ENCODE peak calls at places on chromosomes 13 and 19, in six cellular contexts. O, E, M, D, Q and X are unnamed samples.
A peak's percentile ranks its signal among the peaks of the same experiment; 100 is the strongest.

GRCh38 chr13:75963318-75963717 is 327.2 kb downstream of the LMO7 start:
- DNase-seq in O (no peak), E (no peak), M (peak; percentile 19), D (peak; percentile 34), Q (no peak), X (no peak)

GRCh38 chr19:42132851-42133528 is 744 bp upstream of the POU2F2 start:
- DNase-seq in O (peak; percentile 90), E (peak; percentile 98), M (peak; percentile 77), D (peak; percentile 53), Q (no peak), X (peak; percentile 72)

GRCh38 chr13:50244913-50245574 is 229.8 kb downstream of the KCNRG start:
- DNase-seq in O (no peak), E (no peak), M (peak; percentile 5), D (peak; percentile 95), Q (peak; percentile 88), X (no peak)

GRCh38 chr19:8539621-8540149 is 25.7 kb upstream of the ZNF414 start:
- DNase-seq in O (no peak), E (no peak), M (no peak), D (no peak), Q (no peak), X (no peak)

GRCh38 chr19:15291666-15292065 is 40.7 kb downstream of the BRD4 start:
- DNase-seq in O (no peak), E (no peak), M (no peak), D (peak; percentile 34), Q (peak; percentile 81), X (no peak)

GRCh38 chr13:34469212-34469983 is 472.7 kb upstream of the NBEA start:
- DNase-seq in O (no peak), E (no peak), M (peak; percentile 3), D (peak; percentile 13), Q (no peak), X (no peak)

GRCh38 chr19:575527-576506 is 3.4 kb downstream of the BSG start:
- DNase-seq in O (no peak), E (no peak), M (no peak), D (no peak), Q (peak; percentile 37), X (no peak)

GRCh38 chr13:39148513-39148961 is 110.3 kb downstream of the NHLRC3 start:
- DNase-seq in O (no peak), E (no peak), M (peak; percentile 92), D (peak; percentile 88), Q (no peak), X (no peak)

GRCh38 chr13:84810781-84811180 is 928.5 kb upstream of the SLITRK1 start:
- DNase-seq in O (no peak), E (no peak), M (peak; percentile 78), D (no peak), Q (no peak), X (no peak)

GRCh38 chr19:39951686-39952085 is 17.3 kb upstream of the FCGBP start:
- DNase-seq in O (no peak), E (no peak), M (no peak), D (peak; percentile 23), Q (peak; percentile 61), X (no peak)

GRCh38 chr13:72218966-72219365 is 352.0 kb upstream of the DACH1 start:
- DNase-seq in O (no peak), E (no peak), M (no peak), D (no peak), Q (no peak), X (no peak)

GRCh38 chr13:113029487-113030258 is 60.7 kb downstream of the MCF2L start:
- DNase-seq in O (peak; percentile 77), E (peak; percentile 97), M (peak; percentile 61), D (peak; percentile 8), Q (no peak), X (peak; percentile 59)

GRCh38 chr19:50480281-50481111 is 3.8 kb upstream of the GARIN5A start:
- DNase-seq in O (no peak), E (no peak), M (no peak), D (no peak), Q (no peak), X (no peak)

GRCh38 chr19:55567708-55568328 is 12.8 kb downstream of the ZNF579 start:
- DNase-seq in O (no peak), E (no peak), M (no peak), D (no peak), Q (no peak), X (no peak)

GRCh38 chr19:39342647-39343305 is 555 bp downstream of the SAMD4B start:
- DNase-seq in O (no peak), E (no peak), M (peak; percentile 48), D (peak; percentile 40), Q (no peak), X (no peak)

GRCh38 chr19:49881672-49882394 is 4.3 kb downstream of the TBC1D17 start:
- DNase-seq in O (no peak), E (peak; percentile 64), M (peak; percentile 66), D (no peak), Q (no peak), X (no peak)

GRCh38 chr13:22040810-22041364 is 370.0 kb downstream of the FGF9 start:
- DNase-seq in O (peak; percentile 94), E (peak; percentile 54), M (peak; percentile 89), D (peak; percentile 48), Q (no peak), X (no peak)

GRCh38 chr19:48196933-48197665 is 26.6 kb downstream of the ZSWIM9 start:
- DNase-seq in O (no peak), E (no peak), M (peak; percentile 45), D (no peak), Q (no peak), X (no peak)

GRCh38 chr13:40221460-40222201 is 444.8 kb downstream of the FOXO1 start:
- DNase-seq in O (no peak), E (no peak), M (no peak), D (peak; percentile 71), Q (no peak), X (no peak)

GRCh38 chr19:18437481-18438330 is at the start of gene ISYNA1:
- DNase-seq in O (peak; percentile 81), E (peak; percentile 89), M (peak; percentile 75), D (peak; percentile 71), Q (peak; percentile 20), X (peak; percentile 69)

GRCh38 chr19:46068345-46069258 is 27.8 kb upstream of the IGFL4 start:
- DNase-seq in O (no peak), E (no peak), M (no peak), D (peak; percentile 65), Q (peak; percentile 82), X (no peak)

GRCh38 chr13:53137777-53138176 is 109.2 kb downstream of the OLFM4 start:
- DNase-seq in O (no peak), E (no peak), M (no peak), D (peak; percentile 76), Q (peak; percentile 86), X (no peak)

GRCh38 chr13:27474751-27475268 is 24.4 kb upstream of the MTIF3 start:
- DNase-seq in O (no peak), E (no peak), M (no peak), D (no peak), Q (no peak), X (no peak)
- H2BK15ac ChIP-seq in O (no peak overlapping the region), E (no peak overlapping the region), M (no peak overlapping the region), D (no peak overlapping the region), Q (no peak overlapping the region), X (no peak overlapping the region)

GRCh38 chr13:98199480-98199879 is 22.4 kb upstream of the RNF113B start:
- DNase-seq in O (no peak), E (no peak), M (peak; percentile 61), D (peak; percentile 80), Q (peak; percentile 54), X (no peak)
- H2BK15ac ChIP-seq in O (no peak overlapping the region), E (no peak overlapping the region), M (no peak overlapping the region), D (no peak overlapping the region), Q (no peak overlapping the region), X (no peak overlapping the region)

DNA sequence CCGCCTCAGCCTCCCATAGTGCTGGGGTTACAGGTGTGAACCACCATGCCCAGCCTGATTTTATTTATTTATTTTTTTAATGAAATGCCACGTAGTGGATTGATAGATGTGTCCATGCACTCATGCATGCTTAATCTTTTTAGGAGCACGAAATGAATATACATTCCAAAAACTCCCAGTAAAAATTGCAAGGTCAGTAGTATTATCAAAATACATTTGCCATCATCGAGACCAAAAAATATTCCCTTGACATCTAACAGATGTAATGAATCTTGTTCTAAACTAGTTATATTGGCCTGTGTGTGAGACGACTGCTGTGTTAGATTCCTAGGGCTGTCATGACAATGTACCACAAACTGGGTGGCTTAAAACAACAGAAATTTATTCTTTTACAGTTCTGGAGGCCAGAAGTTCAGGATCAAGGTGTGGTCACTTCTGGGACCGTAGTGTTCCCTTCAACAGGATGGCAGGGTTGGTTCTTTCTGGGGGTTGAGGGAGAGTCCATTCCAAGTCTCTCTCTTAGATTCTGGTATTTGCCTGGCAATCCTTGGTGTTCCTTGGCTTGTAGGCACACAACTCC is 56.1 kb upstream of the UBL3 start:
- DNase-seq in O (no peak), E (no peak), M (no peak), D (no peak), Q (no peak), X (no peak)
- H2BK15ac ChIP-seq in O (no peak overlapping the region), E (no peak overlapping the region), M (no peak overlapping the region), D (peak overlapping the region; percentile 37), Q (peak overlapping the region; percentile 77), X (no peak overlapping the region)

GRCh38 chr19:51593969-51594773 is 23.1 kb downstream of the ZNF175 start:
- DNase-seq in O (peak; percentile 93), E (peak; percentile 94), M (peak; percentile 98), D (peak; percentile 97), Q (peak; percentile 97), X (peak; percentile 95)

GRCh38 chr19:51595190-51595589 is 24.1 kb downstream of the ZNF175 start:
- DNase-seq in O (no peak), E (no peak), M (no peak), D (no peak), Q (no peak), X (no peak)

GRCh38 chr19:51592521-51592920 is 21.4 kb downstream of the ZNF175 start:
- DNase-seq in O (no peak), E (no peak), M (no peak), D (no peak), Q (no peak), X (no peak)

GRCh38 chr19:51594774-51595109 is 23.7 kb downstream of the ZNF175 start:
- DNase-seq in O (no peak), E (no peak), M (no peak), D (no peak), Q (peak; percentile 2), X (peak; percentile 15)

DNA sequence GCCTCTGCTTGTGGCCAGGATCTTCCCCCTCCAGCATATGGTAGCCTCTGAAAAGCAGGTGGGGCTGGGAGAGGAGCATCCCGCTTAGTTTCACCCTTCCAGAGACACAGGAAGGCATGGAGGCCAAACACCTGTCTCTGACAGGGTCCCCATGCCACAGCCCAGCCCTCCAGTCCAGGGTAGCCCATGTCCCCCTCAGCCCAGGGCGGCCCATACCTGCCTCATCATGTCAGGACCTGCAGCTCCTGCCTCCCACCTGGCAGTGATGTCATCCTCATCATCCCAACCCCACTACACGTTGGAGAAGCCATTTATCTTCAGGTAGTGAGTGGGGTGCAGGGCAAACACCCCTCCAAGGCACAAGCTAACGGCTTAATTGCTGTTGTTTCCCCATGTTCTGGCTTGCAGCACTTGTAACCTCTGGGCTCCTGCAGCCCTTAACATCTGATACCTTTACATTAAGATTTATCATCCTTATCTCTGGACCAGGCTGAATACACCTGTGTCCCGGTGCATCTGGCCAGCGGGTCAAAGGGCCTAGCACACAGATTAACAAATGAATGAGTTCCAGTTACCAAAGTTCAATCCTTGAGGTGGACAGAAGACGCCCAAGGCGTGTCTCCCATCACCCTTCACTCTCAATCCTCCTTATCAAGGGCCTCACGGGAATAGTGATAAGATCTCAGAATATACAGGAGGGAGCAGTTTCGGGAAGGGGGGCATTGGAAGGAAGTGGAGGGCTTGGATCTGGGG is 22.2 kb downstream of the ZNF175 start:
- DNase-seq in O (no peak), E (peak; percentile 41), M (peak; percentile 8), D (no peak), Q (no peak), X (no peak)
- H2BK15ac ChIP-seq in O (no peak overlapping the region), E (no peak overlapping the region), M (no peak overlapping the region), D (no peak overlapping the region), Q (no peak overlapping the region), X (no peak overlapping the region)